ENCODE peak calls at places on chromosome 2, in four cellular contexts. F is T47D, K is mesendoderm, G is M059J. A is an unnamed sample.

GRCh38 chr2:124822516-124822915 is 797.4 kb downstream of the CNTNAP5 start:
- DNase-seq in F (no peak), K (no peak), G (peak), A (no peak)

GRCh38 chr2:119647440-119648169 is 31.4 kb upstream of the TMEM177 start:
- DNase-seq in F (no peak), K (no peak), G (peak), A (no peak)

GRCh38 chr2:170488807-170489206 is 226.3 kb upstream of the SP5 start:
- DNase-seq in F (no peak), G (no peak), K (peak), A (no peak)

GRCh38 chr2:98280376-98281102 is 65.7 kb upstream of the CNGA3 start:
- DNase-seq in K (peak), G (no peak), F (no peak), A (no peak)

GRCh38 chr2:209619782-209620181 is 151.8 kb upstream of the UNC80 start:
- DNase-seq in F (no peak), G (peak), K (no peak), A (peak)

GRCh38 chr2:126761981-126762878 is 106.3 kb downstream of the GYPC start:
- DNase-seq in G (no peak), F (no peak), K (no peak), A (no peak)

GRCh38 chr2:172098287-172098649 is 4.4 kb downstream of the DLX2 start:
- DNase-seq in K (peak), F (no peak), G (peak), A (no peak)

GRCh38 chr2:20129320-20130274 is 78.2 kb upstream of the LAPTM4A start:
- DNase-seq in K (no peak), F (no peak), G (no peak), A (no peak)

GRCh38 chr2:105789745-105790466 is 45.2 kb downstream of the NCK2 start:
- DNase-seq in G (peak), F (peak), K (no peak), A (peak)

GRCh38 chr2:86249176-86249842 is 50.1 kb downstream of the MRPL35 start:
- DNase-seq in K (peak), F (no peak), G (peak), A (no peak)

GRCh38 chr2:72883356-72883962 is 3.7 kb upstream of the SPR start:
- DNase-seq in F (peak), G (peak), K (peak), A (no peak)

GRCh38 chr2:72788756-72789155 is 37.1 kb downstream of the EXOC6B start:
- DNase-seq in G (peak), K (no peak), F (no peak), A (no peak)

GRCh38 chr2:78202986-78203670 is 681.0 kb upstream of the LRRTM4 start:
- DNase-seq in K (no peak), G (peak), F (no peak), A (no peak)

GRCh38 chr2:217853301-217853881 is 149.4 kb downstream of the TNS1 start:
- DNase-seq in K (no peak), G (peak), F (no peak), A (no peak)

GRCh38 chr2:128196026-128196822 is 105.2 kb downstream of the UGGT1 start:
- DNase-seq in F (no peak), K (peak), G (no peak), A (no peak)

GRCh38 chr2:209726311-209726710 is 45.3 kb upstream of the UNC80 start:
- DNase-seq in F (no peak), K (no peak), G (no peak), A (no peak)

GRCh38 chr2:11473604-11474440 is 7.9 kb upstream of the E2F6 start:
- DNase-seq in K (peak), F (no peak), G (peak), A (no peak)

GRCh38 chr2:37829202-37829601 is 95.9 kb upstream of the RMDN2 start:
- DNase-seq in K (peak), F (no peak), G (peak), A (no peak)

GRCh38 chr2:240477916-240478315 is 42.5 kb downstream of the GPC1 start:
- DNase-seq in G (no peak), K (no peak), F (no peak), A (no peak)

GRCh38 chr2:30282081-30282480 is 50.7 kb downstream of the LBH start:
- DNase-seq in G (no peak), K (no peak), F (no peak), A (no peak)

GRCh38 chr2:112724611-112725525 is 4.0 kb downstream of the NT5DC4 start:
- DNase-seq in F (peak), G (peak), K (peak), A (no peak)

GRCh38 chr2:154623819-154624218 is 74.7 kb upstream of the KCNJ3 start:
- DNase-seq in K (peak), G (peak), F (peak), A (no peak)

GRCh38 chr2:5021148-5021547 is 671.0 kb upstream of the SOX11 start:
- DNase-seq in G (no peak), K (no peak), F (no peak), A (no peak)

GRCh38 chr2:189685540-189686229 is 11.2 kb downstream of the ANKAR start:
- DNase-seq in K (no peak), F (no peak), G (peak), A (no peak)

GRCh38 chr2:26411419-26411818 is 9.7 kb downstream of the DRC1 start:
- DNase-seq in K (no peak), F (no peak), G (no peak), A (no peak)

GRCh38 chr2:224881846-224882245 is 160.4 kb downstream of the DOCK10 start:
- DNase-seq in G (peak), F (no peak), K (no peak), A (no peak)

GRCh38 chr2:25168256-25169072 is at the start of gene POMC:
- DNase-seq in G (peak), F (no peak), K (peak), A (peak)

GRCh38 chr2:215022418-215022817 is 116.0 kb downstream of the ABCA12 start:
- DNase-seq in G (peak), K (peak), F (no peak), A (no peak)

GRCh38 chr2:11576398-11576797 is 42.6 kb downstream of the GREB1 start:
- DNase-seq in F (no peak), G (no peak), K (no peak), A (no peak)

GRCh38 chr2:16281451-16282330 is 341.3 kb downstream of the MYCN start:
- DNase-seq in K (peak), F (peak), G (no peak), A (no peak)

GRCh38 chr2:133936096-133936495 is 317.8 kb upstream of the MGAT5 start:
- DNase-seq in K (no peak), F (no peak), G (no peak), A (no peak)

GRCh38 chr2:46876741-46877384 is 38.7 kb downstream of the MCFD2 start:
- DNase-seq in G (peak), K (peak), F (peak), A (no peak)

GRCh38 chr2:101265893-101266499 is 13.3 kb downstream of the CNOT11 start:
- DNase-seq in K (peak), F (no peak), G (no peak), A (no peak)

GRCh38 chr2:99680946-99681345 is 191.1 kb upstream of the REV1 start:
- DNase-seq in K (no peak), F (no peak), G (peak), A (no peak)

GRCh38 chr2:152730591-152731333 is 12.3 kb downstream of the ARL6IP6 start:
- DNase-seq in F (peak), K (no peak), G (peak), A (no peak)

A was measured in GM12892.